ENCODE peak calls at places on chromosomes 1 and 21, in seven cellular contexts. M, W, G, P, A, C and I are unnamed samples. For H3K9me3, the result is how much of the 10 kb centered on the place peaks cover.

GRCh38 chr1:92030701-92031107 is 919 bp downstream of the EPHX4 start:
- DNase-seq in A (no peak), P (no peak), G (no peak), C (no peak), M (no peak), W (no peak), I (no peak)

GRCh38 chr1:235864965-235865525 is 1.7 kb downstream of the LYST start:
- DNase-seq in W (no peak), C (no peak), P (no peak), A (no peak), M (no peak), G (no peak), I (no peak)

GRCh38 chr1:36836916-36837315 is 197.4 kb downstream of the GRIK3 start:
- DNase-seq in W (no peak), P (no peak), C (no peak), G (no peak), M (no peak), A (no peak), I (no peak)

GRCh38 chr1:229270547-229271447 is at the start of gene RAB4A:
- DNase-seq in W (peak), P (peak), M (peak), A (peak), C (peak), G (peak), I (peak)

GRCh38 chr21:45012661-45013270 is 61.6 kb upstream of the ADARB1 start:
- DNase-seq in P (no peak), M (no peak), A (no peak), G (no peak), W (peak), C (peak), I (peak)

GRCh38 chr21:44686843-44687561 is 5.0 kb upstream of the KRTAP12-1 start:
- DNase-seq in P (no peak), W (no peak), M (peak), A (no peak), G (no peak), C (no peak), I (no peak)

GRCh38 chr1:197181982-197182381 is 35.5 kb upstream of the ASPM start:
- DNase-seq in A (no peak), M (no peak), C (no peak), P (no peak), W (no peak), G (no peak), I (no peak)

GRCh38 chr1:162327144-162327790 is 49.4 kb downstream of the SPATA46 start:
- DNase-seq in G (no peak), A (no peak), P (no peak), W (no peak), C (no peak), M (no peak), I (no peak)

GRCh38 chr1:66181999-66182398 is 352.0 kb upstream of the SGIP1 start:
- DNase-seq in G (no peak), W (no peak), P (no peak), C (no peak), M (no peak), A (no peak), I (no peak)

DNA sequence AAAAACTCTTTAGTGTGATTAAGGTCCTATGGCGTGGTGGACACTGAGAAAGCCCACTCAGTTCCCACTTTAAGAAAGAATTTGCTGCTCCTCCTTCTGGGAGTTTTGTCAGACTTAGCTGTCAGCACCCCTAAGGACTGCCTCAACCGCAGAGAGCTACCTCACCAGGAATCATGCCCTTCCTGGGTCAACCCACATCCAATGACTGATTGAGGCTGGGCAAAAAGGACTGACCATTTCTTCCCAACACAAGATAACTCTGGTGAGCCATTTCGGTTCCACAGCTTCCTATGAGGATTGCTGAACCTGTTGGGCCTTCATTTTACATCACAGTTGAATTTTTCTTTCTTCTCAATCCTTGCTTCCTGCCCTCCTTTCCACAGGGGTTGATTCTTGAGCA is 197.9 kb downstream of the NCAM2 start:
- DNase-seq in C (no peak), G (no peak), W (no peak), M (no peak), A (no peak), P (no peak), I (no peak)
- H3K9me3 ChIP-seq in C (under half), G (under half), W (under half), M (under half), A (under half), P (under half), I (under half)

DNA sequence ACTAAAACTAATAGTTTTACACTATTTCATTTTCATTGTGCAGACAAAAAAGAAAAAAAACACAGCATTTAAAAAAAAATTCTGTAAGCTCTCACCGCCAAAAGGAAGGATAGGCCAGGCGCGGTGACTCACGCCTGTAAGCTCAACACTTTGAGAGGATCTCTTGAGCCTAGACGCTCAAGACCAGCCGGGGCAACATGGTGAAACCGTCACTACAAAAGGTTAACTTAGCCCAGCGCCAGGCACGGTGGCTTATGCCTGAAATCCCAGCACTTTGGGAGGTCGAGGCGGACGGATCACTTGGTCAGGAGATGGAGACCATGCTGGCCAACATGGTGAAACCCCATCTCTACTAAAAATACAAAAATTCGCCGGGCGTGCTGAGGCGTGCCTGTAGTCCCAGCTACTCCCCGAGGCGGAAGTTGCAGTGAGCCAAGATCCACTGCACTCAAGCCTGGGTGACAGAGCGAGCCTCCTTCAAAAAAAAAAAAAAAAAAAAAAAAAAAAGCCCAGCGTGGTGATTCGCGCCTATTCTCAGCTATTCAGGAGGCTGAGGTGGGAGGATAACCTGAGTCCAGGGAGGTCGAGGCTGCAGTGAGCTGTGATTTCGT is 14.3 kb upstream of the SPEN start:
- DNase-seq in W (no peak), A (peak), G (peak), C (peak), M (peak), P (peak), I (peak)
- H3K27ac ChIP-seq in W (peak), A (peak), G (peak), C (peak), M (peak), P (peak), I (peak)

GRCh38 chr21:23374155-23374554 is 2233.1 kb downstream of the MRPL39 start:
- DNase-seq in W (no peak), C (no peak), M (no peak), A (no peak), P (no peak), G (no peak), I (no peak)
- H3K9me3 ChIP-seq in W (under half), C (under half), M (under half), A (under half), P (under half), G (under half), I (under half)

DNA sequence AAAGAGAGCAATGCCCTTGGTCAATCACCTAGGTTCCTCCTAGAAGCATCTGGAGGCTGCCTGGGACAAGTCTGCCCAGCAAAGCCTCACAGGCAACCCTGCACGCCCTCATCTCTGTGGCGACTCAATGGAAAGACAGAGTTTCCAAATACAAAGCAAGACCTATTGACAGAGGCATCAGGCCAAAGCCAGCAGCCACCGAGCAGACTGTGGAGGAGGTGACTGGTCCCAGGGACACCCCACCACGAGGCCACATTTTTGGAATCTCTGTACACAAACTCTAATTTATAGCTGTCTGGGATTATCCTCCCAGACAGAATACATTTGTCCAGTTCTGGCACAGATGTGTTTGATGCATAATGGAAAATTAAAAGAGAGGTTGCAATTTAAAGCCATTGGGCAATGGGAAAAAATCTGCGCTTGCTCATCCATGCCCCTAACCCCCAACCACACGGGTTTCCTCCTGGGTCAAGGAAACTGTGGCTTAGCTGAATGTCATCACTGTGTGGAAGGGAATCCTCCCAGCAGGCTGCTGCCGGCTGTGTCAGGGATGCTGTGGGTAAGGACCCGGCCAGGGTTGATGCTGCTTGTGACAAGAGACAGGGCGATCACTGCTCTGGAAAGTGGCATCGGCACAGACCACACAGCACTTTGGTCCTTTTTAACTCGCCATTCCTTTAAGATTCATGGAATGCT is 14.3 kb downstream of the TSPAN2 start:
- DNase-seq in A (no peak), M (peak), G (no peak), C (no peak), P (no peak), W (no peak), I (no peak)
- H3K27ac ChIP-seq in A (no peak), M (peak), G (no peak), C (no peak), P (no peak), W (no peak), I (no peak)

GRCh38 chr21:15742052-15742451 is 12.3 kb downstream of the USP25 start:
- DNase-seq in G (no peak), W (no peak), A (no peak), M (no peak), C (no peak), P (no peak), I (no peak)
- H3K9me3 ChIP-seq in G (under half), W (under half), A (under half), M (under half), C (under half), P (under half), I (under half)

DNA sequence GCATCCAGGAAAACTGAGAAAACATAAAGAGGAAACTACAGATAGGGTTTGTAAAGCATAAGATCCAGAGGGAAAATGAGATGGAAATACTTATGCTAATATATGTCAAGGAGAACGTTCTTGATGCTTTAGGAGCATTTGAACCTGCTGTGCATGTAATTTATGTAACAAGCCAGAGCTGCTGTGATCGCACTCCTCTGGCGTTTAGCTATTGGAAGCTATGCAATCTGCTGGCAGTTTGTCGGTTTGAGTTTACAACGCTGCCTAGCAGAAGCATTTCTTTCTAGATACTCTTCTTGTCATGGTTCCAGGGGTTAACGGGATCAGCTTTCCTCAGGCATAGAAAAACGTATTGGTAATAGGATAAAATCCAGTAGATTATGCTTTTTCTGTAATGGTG is 182.7 kb downstream of the KCNH1 start:
- DNase-seq in P (no peak), M (no peak), W (no peak), G (no peak), A (no peak), C (no peak), I (no peak)
- H3K27ac ChIP-seq in P (no peak), M (no peak), W (no peak), G (no peak), A (no peak), C (no peak), I (no peak)

DNA sequence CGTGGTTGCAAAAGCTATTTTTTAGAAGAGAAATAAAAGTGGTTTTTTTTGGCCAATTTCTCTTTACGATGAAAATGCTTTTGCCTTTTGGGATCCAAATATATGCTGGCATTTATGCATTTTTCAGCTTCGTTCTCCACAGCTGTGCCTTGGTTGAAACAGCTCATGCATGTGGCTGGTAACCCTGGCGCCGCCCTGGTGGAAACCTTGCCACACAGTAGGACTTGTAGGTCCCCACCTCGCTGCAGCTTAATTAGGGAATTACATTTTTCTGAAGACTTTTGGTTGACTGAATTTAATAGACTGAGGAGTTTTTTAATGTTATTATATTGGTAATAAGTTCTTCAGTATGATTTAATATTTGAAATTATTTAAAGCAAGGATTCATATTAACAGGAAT is 12.7 kb upstream of the PCP4 start:
- DNase-seq in P (no peak), A (no peak), G (no peak), W (no peak), C (no peak), M (no peak), I (no peak)
- H3K9me3 ChIP-seq in P (under half), A (under half), G (under half), W (under half), C (under half), M (under half), I (under half)